ENCODE peak calls at places on chromosomes 3 and 15, in eight cellular contexts. One of them, this sample, is unnamed.

GRCh38 chr15:89179966-89180875 is 41.2 kb downstream of the RLBP1 start:
- DNase-seq in fibroblast of lung: peak
- DNase-seq in aorta: no peak
- DNase-seq in mesenteric fat pad: no peak
- DNase-seq in choroid plexus epithelial cell: peak
- DNase-seq in GM23338: no peak
- DNase-seq in CD8-positive, alpha-beta memory T cell: no peak
- DNase-seq in IMR-90: peak
- DNase-seq in this sample: no peak

GRCh38 chr15:68616397-68616796 is 37.6 kb downstream of the CORO2B start:
- DNase-seq in fibroblast of lung: peak
- DNase-seq in aorta: no peak
- DNase-seq in GM23338: no peak
- DNase-seq in choroid plexus epithelial cell: no peak
- DNase-seq in mesenteric fat pad: no peak
- DNase-seq in IMR-90: no peak
- DNase-seq in CD8-positive, alpha-beta memory T cell: no peak
- DNase-seq in this sample: no peak

GRCh38 chr3:32495609-32496008 is 7.0 kb downstream of the CMTM6 start:
- DNase-seq in GM23338: no peak
- DNase-seq in mesenteric fat pad: no peak
- DNase-seq in IMR-90: no peak
- DNase-seq in choroid plexus epithelial cell: no peak
- DNase-seq in CD8-positive, alpha-beta memory T cell: no peak
- DNase-seq in fibroblast of lung: no peak
- DNase-seq in aorta: no peak
- DNase-seq in this sample: no peak

GRCh38 chr3:127157181-127157828 is 35.6 kb upstream of the PRR23E start:
- DNase-seq in mesenteric fat pad: peak
- DNase-seq in IMR-90: no peak
- DNase-seq in aorta: no peak
- DNase-seq in GM23338: no peak
- DNase-seq in CD8-positive, alpha-beta memory T cell: no peak
- DNase-seq in fibroblast of lung: no peak
- DNase-seq in choroid plexus epithelial cell: no peak
- DNase-seq in this sample: no peak

GRCh38 chr15:100834731-100835130 is 44.9 kb upstream of the ALDH1A3 start:
- DNase-seq in aorta: no peak
- DNase-seq in GM23338: no peak
- DNase-seq in choroid plexus epithelial cell: no peak
- DNase-seq in mesenteric fat pad: no peak
- DNase-seq in fibroblast of lung: no peak
- DNase-seq in CD8-positive, alpha-beta memory T cell: no peak
- DNase-seq in IMR-90: no peak
- DNase-seq in this sample: no peak

GRCh38 chr15:70053006-70053702 is 44.6 kb downstream of the TLE3 start:
- DNase-seq in IMR-90: no peak
- DNase-seq in choroid plexus epithelial cell: no peak
- DNase-seq in fibroblast of lung: no peak
- DNase-seq in aorta: no peak
- DNase-seq in GM23338: no peak
- DNase-seq in mesenteric fat pad: peak
- DNase-seq in CD8-positive, alpha-beta memory T cell: no peak
- DNase-seq in this sample: peak

GRCh38 chr15:65164139-65164538 is 21.0 kb downstream of the CLPX start:
- DNase-seq in aorta: no peak
- DNase-seq in CD8-positive, alpha-beta memory T cell: no peak
- DNase-seq in fibroblast of lung: no peak
- DNase-seq in IMR-90: no peak
- DNase-seq in choroid plexus epithelial cell: no peak
- DNase-seq in mesenteric fat pad: no peak
- DNase-seq in GM23338: no peak
- DNase-seq in this sample: no peak

GRCh38 chr3:10283638-10284037 is 9.1 kb downstream of the GHRL start:
- DNase-seq in choroid plexus epithelial cell: no peak
- DNase-seq in IMR-90: no peak
- DNase-seq in mesenteric fat pad: peak
- DNase-seq in CD8-positive, alpha-beta memory T cell: no peak
- DNase-seq in fibroblast of lung: no peak
- DNase-seq in aorta: peak
- DNase-seq in GM23338: no peak
- DNase-seq in this sample: peak

GRCh38 chr3:177195941-177196472 is 1.3 kb downstream of the TBL1XR1 start:
- DNase-seq in GM23338: no peak
- DNase-seq in choroid plexus epithelial cell: peak
- DNase-seq in IMR-90: no peak
- DNase-seq in mesenteric fat pad: no peak
- DNase-seq in aorta: no peak
- DNase-seq in CD8-positive, alpha-beta memory T cell: no peak
- DNase-seq in fibroblast of lung: no peak
- DNase-seq in this sample: peak

GRCh38 chr15:44729394-44729913 is 6.9 kb upstream of the TRIM69 start:
- DNase-seq in choroid plexus epithelial cell: no peak
- DNase-seq in CD8-positive, alpha-beta memory T cell: peak
- DNase-seq in GM23338: peak
- DNase-seq in IMR-90: peak
- DNase-seq in aorta: peak
- DNase-seq in mesenteric fat pad: no peak
- DNase-seq in fibroblast of lung: no peak
- DNase-seq in this sample: no peak

GRCh38 chr3:176861137-176861536 is 336.1 kb downstream of the TBL1XR1 start:
- DNase-seq in mesenteric fat pad: no peak
- DNase-seq in IMR-90: peak
- DNase-seq in fibroblast of lung: no peak
- DNase-seq in aorta: no peak
- DNase-seq in CD8-positive, alpha-beta memory T cell: no peak
- DNase-seq in GM23338: no peak
- DNase-seq in choroid plexus epithelial cell: peak
- DNase-seq in this sample: no peak

GRCh38 chr3:177642482-177643163 is 445.3 kb upstream of the TBL1XR1 start:
- DNase-seq in mesenteric fat pad: no peak
- DNase-seq in IMR-90: no peak
- DNase-seq in GM23338: no peak
- DNase-seq in aorta: no peak
- DNase-seq in choroid plexus epithelial cell: no peak
- DNase-seq in CD8-positive, alpha-beta memory T cell: no peak
- DNase-seq in fibroblast of lung: no peak
- DNase-seq in this sample: no peak

GRCh38 chr3:12423918-12424634 is 60.2 kb upstream of the TSEN2 start:
- DNase-seq in CD8-positive, alpha-beta memory T cell: no peak
- DNase-seq in mesenteric fat pad: no peak
- DNase-seq in GM23338: no peak
- DNase-seq in fibroblast of lung: peak
- DNase-seq in aorta: no peak
- DNase-seq in choroid plexus epithelial cell: peak
- DNase-seq in IMR-90: peak
- DNase-seq in this sample: no peak

GRCh38 chr15:85689729-85690128 is 105.0 kb downstream of the KLHL25 start:
- DNase-seq in choroid plexus epithelial cell: peak
- DNase-seq in aorta: peak
- DNase-seq in IMR-90: peak
- DNase-seq in fibroblast of lung: peak
- DNase-seq in mesenteric fat pad: no peak
- DNase-seq in CD8-positive, alpha-beta memory T cell: peak
- DNase-seq in GM23338: peak
- DNase-seq in this sample: peak

GRCh38 chr3:81295906-81296305 is 465.5 kb downstream of the GBE1 start:
- DNase-seq in CD8-positive, alpha-beta memory T cell: no peak
- DNase-seq in GM23338: no peak
- DNase-seq in IMR-90: no peak
- DNase-seq in mesenteric fat pad: no peak
- DNase-seq in choroid plexus epithelial cell: no peak
- DNase-seq in fibroblast of lung: no peak
- DNase-seq in aorta: no peak
- DNase-seq in this sample: peak

GRCh38 chr15:80173022-80173759 is 20.4 kb downstream of the FAH start:
- DNase-seq in aorta: peak
- DNase-seq in IMR-90: peak
- DNase-seq in GM23338: peak
- DNase-seq in CD8-positive, alpha-beta memory T cell: peak
- DNase-seq in choroid plexus epithelial cell: peak
- DNase-seq in fibroblast of lung: peak
- DNase-seq in mesenteric fat pad: no peak
- DNase-seq in this sample: no peak

GRCh38 chr15:39416258-39416657 is 164.6 kb upstream of the THBS1 start:
- DNase-seq in aorta: no peak
- DNase-seq in GM23338: no peak
- DNase-seq in choroid plexus epithelial cell: no peak
- DNase-seq in IMR-90: no peak
- DNase-seq in mesenteric fat pad: no peak
- DNase-seq in fibroblast of lung: no peak
- DNase-seq in CD8-positive, alpha-beta memory T cell: no peak
- DNase-seq in this sample: no peak

GRCh38 chr3:182238141-182238540 is 526.4 kb downstream of the SOX2 start:
- DNase-seq in mesenteric fat pad: no peak
- DNase-seq in GM23338: peak
- DNase-seq in IMR-90: no peak
- DNase-seq in fibroblast of lung: peak
- DNase-seq in CD8-positive, alpha-beta memory T cell: no peak
- DNase-seq in aorta: no peak
- DNase-seq in choroid plexus epithelial cell: peak
- DNase-seq in this sample: peak

GRCh38 chr15:31606261-31606669 is 279.6 kb downstream of the KLF13 start:
- DNase-seq in fibroblast of lung: peak
- DNase-seq in aorta: no peak
- DNase-seq in CD8-positive, alpha-beta memory T cell: no peak
- DNase-seq in GM23338: no peak
- DNase-seq in choroid plexus epithelial cell: peak
- DNase-seq in mesenteric fat pad: no peak
- DNase-seq in IMR-90: peak
- DNase-seq in this sample: no peak

GRCh38 chr3:9770276-9770812 is 597 bp upstream of the CAMK1 start:
- DNase-seq in CD8-positive, alpha-beta memory T cell: no peak
- DNase-seq in choroid plexus epithelial cell: peak
- DNase-seq in IMR-90: no peak
- DNase-seq in mesenteric fat pad: peak
- DNase-seq in fibroblast of lung: no peak
- DNase-seq in GM23338: peak
- DNase-seq in aorta: peak
- DNase-seq in this sample: peak

GRCh38 chr3:126440709-126440995 is 35.0 kb downstream of the ZXDC start:
- DNase-seq in CD8-positive, alpha-beta memory T cell: no peak
- DNase-seq in IMR-90: no peak
- DNase-seq in fibroblast of lung: no peak
- DNase-seq in GM23338: no peak
- DNase-seq in choroid plexus epithelial cell: no peak
- DNase-seq in aorta: no peak
- DNase-seq in mesenteric fat pad: peak
- DNase-seq in this sample: no peak

GRCh38 chr3:185936814-185937688 is 763 bp downstream of the TRA2B start:
- DNase-seq in fibroblast of lung: peak
- DNase-seq in IMR-90: peak
- DNase-seq in choroid plexus epithelial cell: peak
- DNase-seq in mesenteric fat pad: peak
- DNase-seq in aorta: peak
- DNase-seq in CD8-positive, alpha-beta memory T cell: peak
- DNase-seq in GM23338: peak
- DNase-seq in this sample: peak

GRCh38 chr3:72128906-72129305 is 344.0 kb upstream of the PROK2 start:
- DNase-seq in mesenteric fat pad: no peak
- DNase-seq in fibroblast of lung: no peak
- DNase-seq in aorta: no peak
- DNase-seq in GM23338: no peak
- DNase-seq in choroid plexus epithelial cell: no peak
- DNase-seq in IMR-90: no peak
- DNase-seq in CD8-positive, alpha-beta memory T cell: no peak
- DNase-seq in this sample: no peak

GRCh38 chr3:172181936-172182708 is 142.7 kb downstream of the FNDC3B start:
- DNase-seq in CD8-positive, alpha-beta memory T cell: no peak
- DNase-seq in mesenteric fat pad: no peak
- DNase-seq in fibroblast of lung: peak
- DNase-seq in aorta: no peak
- DNase-seq in GM23338: no peak
- DNase-seq in IMR-90: peak
- DNase-seq in choroid plexus epithelial cell: peak
- DNase-seq in this sample: no peak

GRCh38 chr3:39907981-39908380 is 98.6 kb downstream of the MYRIP start:
- DNase-seq in aorta: peak
- DNase-seq in mesenteric fat pad: no peak
- DNase-seq in fibroblast of lung: peak
- DNase-seq in GM23338: no peak
- DNase-seq in choroid plexus epithelial cell: no peak
- DNase-seq in IMR-90: no peak
- DNase-seq in CD8-positive, alpha-beta memory T cell: no peak
- DNase-seq in this sample: no peak

GRCh38 chr3:96806336-96806735 is 8.1 kb upstream of the EPHA6 start:
- DNase-seq in GM23338: no peak
- DNase-seq in aorta: no peak
- DNase-seq in CD8-positive, alpha-beta memory T cell: no peak
- DNase-seq in IMR-90: no peak
- DNase-seq in mesenteric fat pad: no peak
- DNase-seq in choroid plexus epithelial cell: no peak
- DNase-seq in fibroblast of lung: no peak
- DNase-seq in this sample: no peak

GRCh38 chr15:67201136-67201535 is 53.3 kb downstream of the AAGAB start:
- DNase-seq in aorta: no peak
- DNase-seq in choroid plexus epithelial cell: peak
- DNase-seq in GM23338: no peak
- DNase-seq in CD8-positive, alpha-beta memory T cell: no peak
- DNase-seq in mesenteric fat pad: no peak
- DNase-seq in IMR-90: no peak
- DNase-seq in fibroblast of lung: peak
- DNase-seq in this sample: no peak

GRCh38 chr3:30553641-30554316 is 52.6 kb upstream of the TGFBR2 start:
- DNase-seq in fibroblast of lung: peak
- DNase-seq in GM23338: no peak
- DNase-seq in IMR-90: peak
- DNase-seq in aorta: no peak
- DNase-seq in CD8-positive, alpha-beta memory T cell: no peak
- DNase-seq in choroid plexus epithelial cell: peak
- DNase-seq in mesenteric fat pad: no peak
- DNase-seq in this sample: no peak

GRCh38 chr3:158520433-158520832 is 50.6 kb upstream of the MLF1 start:
- DNase-seq in aorta: no peak
- DNase-seq in GM23338: no peak
- DNase-seq in mesenteric fat pad: no peak
- DNase-seq in choroid plexus epithelial cell: no peak
- DNase-seq in CD8-positive, alpha-beta memory T cell: no peak
- DNase-seq in fibroblast of lung: no peak
- DNase-seq in IMR-90: no peak
- DNase-seq in this sample: no peak

GRCh38 chr3:156382458-156383346 is 172.2 kb downstream of the SSR3 start:
- DNase-seq in GM23338: peak
- DNase-seq in CD8-positive, alpha-beta memory T cell: no peak
- DNase-seq in IMR-90: peak
- DNase-seq in aorta: no peak
- DNase-seq in mesenteric fat pad: no peak
- DNase-seq in fibroblast of lung: no peak
- DNase-seq in choroid plexus epithelial cell: peak
- DNase-seq in this sample: no peak

GRCh38 chr3:80014576-80014975 is 246.8 kb upstream of the ROBO1 start:
- DNase-seq in CD8-positive, alpha-beta memory T cell: no peak
- DNase-seq in aorta: no peak
- DNase-seq in IMR-90: no peak
- DNase-seq in choroid plexus epithelial cell: no peak
- DNase-seq in fibroblast of lung: no peak
- DNase-seq in GM23338: no peak
- DNase-seq in mesenteric fat pad: no peak
- DNase-seq in this sample: no peak

GRCh38 chr3:155179425-155179814 is 99.3 kb downstream of the MME start:
- DNase-seq in choroid plexus epithelial cell: no peak
- DNase-seq in CD8-positive, alpha-beta memory T cell: no peak
- DNase-seq in IMR-90: no peak
- DNase-seq in GM23338: no peak
- DNase-seq in fibroblast of lung: no peak
- DNase-seq in mesenteric fat pad: no peak
- DNase-seq in aorta: no peak
- DNase-seq in this sample: no peak

GRCh38 chr3:188119846-188120245 is 34.1 kb upstream of the LPP start:
- DNase-seq in aorta: no peak
- DNase-seq in GM23338: no peak
- DNase-seq in CD8-positive, alpha-beta memory T cell: no peak
- DNase-seq in mesenteric fat pad: no peak
- DNase-seq in fibroblast of lung: no peak
- DNase-seq in choroid plexus epithelial cell: no peak
- DNase-seq in IMR-90: no peak
- DNase-seq in this sample: no peak

GRCh38 chr3:100407977-100408532 is 6.7 kb downstream of the LNP1 start:
- DNase-seq in mesenteric fat pad: no peak
- DNase-seq in fibroblast of lung: peak
- DNase-seq in aorta: no peak
- DNase-seq in choroid plexus epithelial cell: no peak
- DNase-seq in IMR-90: no peak
- DNase-seq in GM23338: peak
- DNase-seq in CD8-positive, alpha-beta memory T cell: no peak
- DNase-seq in this sample: no peak

This sample was measured in putamen.